ENCODE peak calls at places on chromosome 3, in ten cellular contexts. T, N, K, S, O, I, G, E, M and B are unnamed samples.

GRCh38 chr3:109559389-109559788 is 222.0 kb upstream of the DPPA4 start:
- DNase-seq in T (no peak), N (no peak), K (no peak), S (no peak), O (no peak), I (no peak), G (no peak), E (no peak), M (peak; percentile 80), B (peak; percentile 46)

GRCh38 chr3:85567074-85567676 is 608.4 kb downstream of the CADM2 start:
- DNase-seq in T (peak; percentile 23), N (no peak), K (no peak), S (no peak), O (no peak), I (no peak), G (peak; percentile 54), E (no peak), M (peak; percentile 70), B (peak; percentile 71)

GRCh38 chr3:104856743-104857142 is 510.0 kb upstream of the ALCAM start:
- DNase-seq in T (no peak), N (peak; percentile 16), K (no peak), S (no peak), O (no peak), I (no peak), G (no peak), E (no peak), M (no peak), B (no peak)

GRCh38 chr3:126531051-126531330 is 7.0 kb downstream of the CHST13 start:
- DNase-seq in T (no peak), N (no peak), K (no peak), S (no peak), O (no peak), I (no peak), G (no peak), E (no peak), M (no peak), B (no peak)

GRCh38 chr3:30768703-30769550 is 125.5 kb downstream of the GADL1 start:
- DNase-seq in T (peak; percentile 67), N (peak; percentile 54), K (no peak), S (peak; percentile 42), O (peak; percentile 36), I (peak; percentile 18), G (peak; percentile 73), E (peak; percentile 44), M (peak; percentile 56), B (peak; percentile 87)

GRCh38 chr3:124258057-124258500 is 266.2 kb upstream of the ROPN1 start:
- DNase-seq in T (no peak), N (peak; percentile 54), K (no peak), S (no peak), O (no peak), I (no peak), G (peak; percentile 70), E (peak; percentile 68), M (no peak), B (no peak)

GRCh38 chr3:171569571-171570132 is 109.4 kb upstream of the TNIK start:
- DNase-seq in T (no peak), N (no peak), K (no peak), S (no peak), O (no peak), I (no peak), G (no peak), E (no peak), M (no peak), B (peak; percentile 20)

GRCh38 chr3:193347507-193348501 is 30.7 kb downstream of the ATP13A5 start:
- DNase-seq in T (no peak), N (no peak), K (no peak), S (no peak), O (no peak), I (peak; percentile 91), G (no peak), E (no peak), M (no peak), B (no peak)

GRCh38 chr3:35633332-35634124 is 5.8 kb upstream of the ARPP21 start:
- DNase-seq in T (no peak), N (no peak), K (no peak), S (no peak), O (no peak), I (no peak), G (peak; percentile 7), E (no peak), M (no peak), B (no peak)

GRCh38 chr3:53629396-53629711 is 134.9 kb downstream of the CACNA1D start:
- DNase-seq in T (no peak), N (no peak), K (no peak), S (no peak), O (no peak), I (no peak), G (no peak), E (no peak), M (no peak), B (no peak)

GRCh38 chr3:57221883-57222282 is 5.6 kb upstream of the APPL1 start:
- DNase-seq in T (no peak), N (no peak), K (no peak), S (no peak), O (no peak), I (no peak), G (peak; percentile 58), E (peak; percentile 33), M (peak; percentile 55), B (peak; percentile 62)

GRCh38 chr3:58427661-58428361 is 5.8 kb downstream of the PDHB start:
- DNase-seq in T (no peak), N (no peak), K (no peak), S (no peak), O (no peak), I (no peak), G (no peak), E (no peak), M (no peak), B (no peak)

GRCh38 chr3:27728195-27729087 is 6.3 kb upstream of the EOMES start:
- DNase-seq in T (no peak), N (no peak), K (no peak), S (peak; percentile 20), O (no peak), I (peak; percentile 17), G (no peak), E (no peak), M (no peak), B (no peak)

GRCh38 chr3:124034016-124034808 is 42.3 kb upstream of the ROPN1 start:
- DNase-seq in T (peak; percentile 25), N (no peak), K (no peak), S (no peak), O (no peak), I (no peak), G (peak; percentile 10), E (no peak), M (no peak), B (peak; percentile 22)

GRCh38 chr3:104916971-104917370 is 449.7 kb upstream of the ALCAM start:
- DNase-seq in T (no peak), N (no peak), K (no peak), S (no peak), O (no peak), I (no peak), G (no peak), E (no peak), M (no peak), B (peak; percentile 63)

GRCh38 chr3:158272071-158272470 is 162.2 kb downstream of the RSRC1 start:
- DNase-seq in T (no peak), N (no peak), K (no peak), S (no peak), O (no peak), I (no peak), G (no peak), E (no peak), M (no peak), B (no peak)

GRCh38 chr3:45679805-45680204 is 9.4 kb upstream of the SACM1L start:
- DNase-seq in T (no peak), N (no peak), K (no peak), S (no peak), O (no peak), I (no peak), G (no peak), E (no peak), M (no peak), B (no peak)

GRCh38 chr3:135975536-135975935 is 10.0 kb downstream of the PPP2R3A start:
- DNase-seq in T (no peak), N (no peak), K (no peak), S (no peak), O (no peak), I (no peak), G (no peak), E (no peak), M (no peak), B (no peak)

GRCh38 chr3:5123937-5124336 is 1.8 kb downstream of the ARL8B start:
- DNase-seq in T (no peak), N (no peak), K (no peak), S (no peak), O (no peak), I (no peak), G (no peak), E (no peak), M (no peak), B (no peak)

GRCh38 chr3:27219127-27219860 is 149.9 kb downstream of the NEK10 start:
- DNase-seq in T (no peak), N (no peak), K (no peak), S (no peak), O (no peak), I (no peak), G (no peak), E (peak; percentile 41), M (no peak), B (peak; percentile 32)

GRCh38 chr3:17672506-17672905 is 69.9 kb downstream of the TBC1D5 start:
- DNase-seq in T (no peak), N (no peak), K (no peak), S (no peak), O (no peak), I (no peak), G (peak; percentile 9), E (no peak), M (peak; percentile 82), B (no peak)

GRCh38 chr3:23916152-23916885 is 471 bp downstream of the NKIRAS1 start:
- DNase-seq in T (no peak), N (no peak), K (no peak), S (no peak), O (no peak), I (no peak), G (no peak), E (no peak), M (no peak), B (no peak)

GRCh38 chr3:18559323-18559972 is 134.3 kb upstream of the SATB1 start:
- DNase-seq in T (no peak), N (no peak), K (no peak), S (peak; percentile 18), O (no peak), I (peak; percentile 34), G (peak; percentile 32), E (peak; percentile 0), M (peak; percentile 52), B (peak; percentile 82)

GRCh38 chr3:10551821-10552630 is 46.6 kb upstream of the ATP2B2 start:
- DNase-seq in T (no peak), N (peak; percentile 13), K (no peak), S (peak; percentile 77), O (peak; percentile 63), I (no peak), G (peak; percentile 21), E (no peak), M (no peak), B (peak; percentile 80)

GRCh38 chr3:136505676-136506075 is 246.5 kb downstream of the STAG1 start:
- DNase-seq in T (no peak), N (no peak), K (no peak), S (no peak), O (no peak), I (no peak), G (no peak), E (no peak), M (no peak), B (no peak)

GRCh38 chr3:61569856-61570255 is 8.5 kb downstream of the PTPRG start:
- DNase-seq in T (no peak), N (no peak), K (no peak), S (no peak), O (no peak), I (no peak), G (no peak), E (no peak), M (no peak), B (no peak)

GRCh38 chr3:40971191-40972168 is 227.8 kb upstream of the CTNNB1 start:
- DNase-seq in T (peak; percentile 49), N (peak; percentile 100), K (no peak), S (no peak), O (no peak), I (peak; percentile 16), G (peak; percentile 96), E (peak; percentile 92), M (peak; percentile 52), B (peak; percentile 96)

GRCh38 chr3:16476636-16477035 is 36.9 kb downstream of the RFTN1 start:
- DNase-seq in T (no peak), N (peak; percentile 99), K (no peak), S (no peak), O (no peak), I (no peak), G (peak; percentile 91), E (peak; percentile 90), M (no peak), B (peak; percentile 41)